ENCODE peak calls at places on chromosomes 11 and 22, in four cellular contexts. X, O, J and L are unnamed samples.

GRCh38 chr11:65454696-65455456 is 32.3 kb downstream of the NEAT1 start:
- DNase-seq in X (peak; percentile 75), J (peak; percentile 97), O (peak; percentile 94), L (peak; percentile 94)

GRCh38 chr11:37812281-37812880 is 1214.3 kb upstream of the RAG2 start:
- DNase-seq in J (no peak), O (no peak), X (no peak), L (no peak)

GRCh38 chr11:46755962-46756361 is 36.9 kb downstream of the F2 start:
- DNase-seq in X (no peak), J (no peak), O (no peak), L (no peak)

GRCh38 chr22:26643368-26644100 is 13.9 kb upstream of the MIAT start:
- DNase-seq in O (no peak), J (no peak), X (no peak), L (no peak)

GRCh38 chr11:21707116-21707769 is 485.6 kb upstream of the ANO5 start:
- DNase-seq in X (no peak), J (no peak), O (no peak), L (no peak)

GRCh38 chr11:71169328-71169727 is 83.0 kb downstream of the SHANK2 start:
- DNase-seq in O (no peak), X (no peak), J (peak; percentile 14), L (no peak)

GRCh38 chr11:4072668-4073285 is 21.8 kb upstream of the RRM1 start:
- DNase-seq in J (no peak), X (peak; percentile 37), O (no peak), L (no peak)

GRCh38 chr22:48531721-48532435 is 1295.8 kb downstream of the BRD1 start:
- DNase-seq in O (no peak), X (no peak), J (no peak), L (no peak)

GRCh38 chr11:44607987-44608386 is 42.5 kb downstream of the CD82 start:
- DNase-seq in O (no peak), X (no peak), J (no peak), L (no peak)

GRCh38 chr22:27651486-27651885 is 150.1 kb downstream of the MN1 start:
- DNase-seq in X (no peak), O (peak; percentile 59), J (peak; percentile 74), L (peak; percentile 71)

GRCh38 chr11:76282106-76282630 is 75.9 kb upstream of the WNT11 start:
- DNase-seq in O (no peak), X (no peak), J (no peak), L (no peak)

GRCh38 chr11:86060544-86060943 is 8.3 kb downstream of the PICALM start:
- DNase-seq in X (no peak), J (no peak), O (no peak), L (no peak)

GRCh38 chr11:47247502-47247901 is 1.1 kb downstream of the ACP2 start:
- DNase-seq in J (no peak), O (no peak), X (no peak), L (no peak)

GRCh38 chr11:3944198-3944597 is 88.7 kb downstream of the STIM1 start:
- DNase-seq in O (no peak), X (no peak), J (no peak), L (peak; percentile 16)

GRCh38 chr22:41127447-41127846 is 35.1 kb downstream of the EP300 start:
- DNase-seq in J (peak; percentile 78), X (no peak), O (no peak), L (peak; percentile 40)

GRCh38 chr11:76627541-76628082 is 42.9 kb downstream of the LRRC32 start:
- DNase-seq in J (no peak), X (no peak), O (no peak), L (no peak)

GRCh38 chr22:43375951-43376455 is 32.8 kb upstream of the SCUBE1 start:
- DNase-seq in J (no peak), O (no peak), X (no peak), L (no peak)

GRCh38 chr11:76704171-76704948 is 33.8 kb upstream of the LRRC32 start:
- DNase-seq in X (no peak), O (no peak), J (no peak), L (no peak)

GRCh38 chr11:88329563-88330250 is 7.8 kb downstream of the CTSC start:
- DNase-seq in J (no peak), O (no peak), X (no peak), L (no peak)

GRCh38 chr11:3984896-3985295 is 109.7 kb upstream of the RRM1 start:
- DNase-seq in X (peak; percentile 32), J (no peak), O (no peak), L (no peak)

GRCh38 chr11:77377734-77378133 is 76.2 kb upstream of the GDPD4 start:
- DNase-seq in X (no peak), O (no peak), J (no peak), L (no peak)

GRCh38 chr11:43687120-43687791 is 6.7 kb downstream of the HSD17B12 start:
- DNase-seq in J (peak; percentile 81), O (peak; percentile 57), X (no peak), L (peak; percentile 77)

GRCh38 chr11:110519816-110520215 is 90.1 kb downstream of the FDX1 start:
- DNase-seq in X (no peak), J (no peak), O (no peak), L (no peak)

GRCh38 chr22:50531546-50532352 is 1.9 kb upstream of the TYMP start:
- DNase-seq in O (peak; percentile 90), J (peak; percentile 91), X (peak; percentile 58), L (peak; percentile 90)

GRCh38 chr22:50271519-50271970 is 1.4 kb upstream of the MAPK11 start:
- DNase-seq in X (peak; percentile 43), O (peak; percentile 83), J (no peak), L (peak; percentile 77)

GRCh38 chr11:130635937-130636336 is 187.5 kb downstream of the ADAMTS15 start:
- DNase-seq in J (no peak), X (no peak), O (no peak), L (no peak)

GRCh38 chr22:26325641-26326040 is 103.4 kb upstream of the ASPHD2 start:
- DNase-seq in O (no peak), J (no peak), X (no peak), L (no peak)

GRCh38 chr11:2465201-2466068 is 20.6 kb downstream of the KCNQ1 start:
- DNase-seq in X (no peak), O (no peak), J (peak; percentile 67), L (peak; percentile 51)

GRCh38 chr22:40417881-40418280 is 47.5 kb downstream of the SGSM3 start:
- DNase-seq in X (no peak), J (no peak), O (no peak), L (no peak)

GRCh38 chr11:11262171-11262920 is 90.7 kb downstream of the CSNK2A3 start:
- DNase-seq in X (no peak), O (no peak), J (no peak), L (no peak)

GRCh38 chr11:43145653-43146052 is 166.1 kb upstream of the API5 start:
- DNase-seq in X (no peak), O (no peak), J (no peak), L (no peak)

GRCh38 chr11:110367571-110367970 is 62.2 kb upstream of the FDX1 start:
- DNase-seq in O (no peak), J (no peak), X (no peak), L (no peak)

GRCh38 chr11:28472904-28473303 is 364.7 kb downstream of the METTL15 start:
- DNase-seq in X (no peak), O (no peak), J (no peak), L (no peak)

GRCh38 chr11:126080206-126080941 is 17.7 kb upstream of the CDON start:
- DNase-seq in O (no peak), J (no peak), X (no peak), L (no peak)

GRCh38 chr11:2209370-2209801 is 37.8 kb upstream of the TH start:
- DNase-seq in X (no peak), O (no peak), J (peak; percentile 73), L (peak; percentile 13)